ENCODE peak calls at places on chromosomes 16 and 17, in eight cellular contexts. T is body of pancreas, C is GM23338, R is dorsolateral prefrontal cortex, L is Calu3, K is RWPE1, Z is fibroblast of lung, W is heart left ventricle. Y is an unnamed sample.

GRCh38 chr17:47915667-47916242 is 19.7 kb downstream of the SP2 start:
- DNase-seq in T (no peak), C (no peak), R (no peak), L (no peak), K (no peak), Z (peak), W (peak), Y (no peak)

GRCh38 chr17:50289268-50289667 is 15.0 kb downstream of the TMEM92 start:
- DNase-seq in T (no peak), C (no peak), R (no peak), L (no peak), K (no peak), Z (peak), W (no peak), Y (no peak)

GRCh38 chr16:4850211-4850610 is 2.9 kb downstream of the UBN1 start:
- DNase-seq in T (no peak), C (no peak), R (no peak), L (no peak), K (no peak), Z (peak), W (no peak), Y (no peak)

GRCh38 chr16:88700636-88701482 is 5.3 kb downstream of the RNF166 start:
- DNase-seq in T (peak), C (no peak), R (peak), L (no peak), K (no peak), Z (peak), W (peak), Y (no peak)

GRCh38 chr17:64216030-64216384 is 47.1 kb downstream of the TEX2 start:
- DNase-seq in T (no peak), C (no peak), R (no peak), L (no peak), K (no peak), Z (peak), W (no peak), Y (no peak)

GRCh38 chr16:56671706-56672105 is 2.1 kb downstream of the MT1H start:
- DNase-seq in T (no peak), C (no peak), R (no peak), L (no peak), K (no peak), Z (no peak), W (no peak), Y (no peak)

GRCh38 chr17:1972429-1973160 is 52.5 kb downstream of the RTN4RL1 start:
- DNase-seq in T (no peak), C (no peak), R (no peak), L (no peak), K (no peak), Z (no peak), W (no peak), Y (peak)

GRCh38 chr17:28968269-28968913 is 17.1 kb upstream of the PHF12 start:
- DNase-seq in T (no peak), C (peak), R (no peak), L (no peak), K (no peak), Z (peak), W (peak), Y (no peak)

GRCh38 chr16:2035431-2036199 is 8.9 kb downstream of the NHERF2 start:
- DNase-seq in T (peak), C (no peak), R (no peak), L (no peak), K (no peak), Z (peak), W (peak), Y (no peak)

GRCh38 chr16:89031715-89032659 is 55.0 kb upstream of the CBFA2T3 start:
- DNase-seq in T (peak), C (no peak), R (peak), L (peak), K (no peak), Z (no peak), W (no peak), Y (no peak)

GRCh38 chr16:11383481-11384183 is 38.4 kb downstream of the RMI2 start:
- DNase-seq in T (no peak), C (no peak), R (no peak), L (no peak), K (no peak), Z (no peak), W (no peak), Y (peak)

GRCh38 chr17:3983945-3984484 is 19.8 kb upstream of the ATP2A3 start:
- DNase-seq in T (no peak), C (peak), R (no peak), L (no peak), K (no peak), Z (peak), W (peak), Y (no peak)

GRCh38 chr16:913817-914440 is 56.9 kb downstream of the LMF1 start:
- DNase-seq in T (no peak), C (no peak), R (no peak), L (no peak), K (no peak), Z (no peak), W (no peak), Y (no peak)

GRCh38 chr17:73686126-73686525 is 41.9 kb upstream of the SDK2 start:
- DNase-seq in T (no peak), C (peak), R (no peak), L (no peak), K (no peak), Z (no peak), W (no peak), Y (no peak)

GRCh38 chr16:84751947-84752346 is 52.1 kb downstream of the USP10 start:
- DNase-seq in T (no peak), C (no peak), R (no peak), L (no peak), K (no peak), Z (no peak), W (no peak), Y (no peak)

GRCh38 chr17:8800656-8801055 is 1.5 kb upstream of the MFSD6L start:
- DNase-seq in T (no peak), C (no peak), R (no peak), L (no peak), K (no peak), Z (no peak), W (no peak), Y (no peak)

GRCh38 chr16:88570691-88571092 is 489 bp downstream of the ZC3H18 start:
- DNase-seq in T (no peak), C (peak), R (peak), L (no peak), K (peak), Z (peak), W (no peak), Y (no peak)

GRCh38 chr16:16905850-16906249 is 526.9 kb downstream of the NPIPA7 start:
- DNase-seq in T (no peak), C (no peak), R (no peak), L (no peak), K (no peak), Z (no peak), W (no peak), Y (no peak)

GRCh38 chr17:45702666-45703266 is 81.4 kb upstream of the CRHR1 start:
- DNase-seq in T (no peak), C (peak), R (no peak), L (peak), K (peak), Z (peak), W (no peak), Y (no peak)

GRCh38 chr16:47358816-47359215 is 102.0 kb downstream of the ITFG1 start:
- DNase-seq in T (no peak), C (no peak), R (no peak), L (no peak), K (peak), Z (peak), W (no peak), Y (no peak)

GRCh38 chr17:34025179-34025551 is 229.9 kb upstream of the CCL2 start:
- DNase-seq in T (no peak), C (no peak), R (no peak), L (no peak), K (no peak), Z (no peak), W (no peak), Y (no peak)

GRCh38 chr16:4682084-4682581 is 11.2 kb upstream of the NUDT16L1 start:
- DNase-seq in T (no peak), C (no peak), R (no peak), L (no peak), K (no peak), Z (no peak), W (no peak), Y (no peak)

GRCh38 chr16:77324727-77325126 is 110.1 kb downstream of the ADAMTS18 start:
- DNase-seq in T (no peak), C (no peak), R (no peak), L (no peak), K (no peak), Z (no peak), W (no peak), Y (no peak)

GRCh38 chr17:6347776-6348175 is 87.1 kb downstream of the AIPL1 start:
- DNase-seq in T (no peak), C (no peak), R (no peak), L (no peak), K (no peak), Z (no peak), W (no peak), Y (no peak)

GRCh38 chr16:81647527-81647926 is 131.6 kb upstream of the PLCG2 start:
- DNase-seq in T (no peak), C (peak), R (no peak), L (no peak), K (peak), Z (peak), W (no peak), Y (no peak)

GRCh38 chr17:41446806-41447205 is 6.0 kb upstream of the KRT38 start:
- DNase-seq in T (no peak), C (no peak), R (no peak), L (no peak), K (no peak), Z (peak), W (no peak), Y (no peak)

GRCh38 chr17:75872434-75873351 is 5.7 kb downstream of the TRIM47 start:
- DNase-seq in T (peak), C (peak), R (no peak), L (peak), K (peak), Z (peak), W (peak), Y (no peak)

GRCh38 chr17:50560931-50561750 is 626 bp downstream of the CACNA1G start:
- DNase-seq in T (no peak), C (peak), R (no peak), L (no peak), K (no peak), Z (no peak), W (no peak), Y (no peak)

GRCh38 chr16:50301626-50302471 is 35.5 kb downstream of the ADCY7 start:
- DNase-seq in T (no peak), C (no peak), R (peak), L (no peak), K (peak), Z (peak), W (peak), Y (no peak)

GRCh38 chr16:19524866-19525723 is 1.4 kb downstream of the CCP110 start:
- DNase-seq in T (no peak), C (peak), R (no peak), L (no peak), K (peak), Z (peak), W (no peak), Y (no peak)

GRCh38 chr17:6104956-6105355 is 34.8 kb downstream of the WSCD1 start:
- DNase-seq in T (no peak), C (no peak), R (no peak), L (no peak), K (no peak), Z (no peak), W (no peak), Y (no peak)

GRCh38 chr17:4156750-4157381 is 13.9 kb downstream of the CYB5D2 start:
- DNase-seq in T (no peak), C (peak), R (no peak), L (no peak), K (no peak), Z (no peak), W (no peak), Y (peak)

GRCh38 chr17:77167472-77168306 is 26.9 kb downstream of the SEC14L1 start:
- DNase-seq in T (no peak), C (no peak), R (no peak), L (no peak), K (no peak), Z (no peak), W (no peak), Y (no peak)

GRCh38 chr17:66967867-66968543 is 3.5 kb downstream of the CACNG4 start:
- DNase-seq in T (no peak), C (no peak), R (no peak), L (no peak), K (no peak), Z (no peak), W (no peak), Y (no peak)

GRCh38 chr17:15321556-15322250 is 19.7 kb downstream of the TEKT3 start:
- DNase-seq in T (no peak), C (no peak), R (no peak), L (no peak), K (no peak), Z (peak), W (no peak), Y (no peak)

GRCh38 chr17:34201225-34201624 is 53.9 kb upstream of the CCL2 start:
- DNase-seq in T (no peak), C (no peak), R (no peak), L (no peak), K (no peak), Z (no peak), W (no peak), Y (no peak)

GRCh38 chr17:17424552-17424951 is 52.2 kb upstream of the MED9 start:
- DNase-seq in T (no peak), C (no peak), R (no peak), L (no peak), K (no peak), Z (no peak), W (no peak), Y (no peak)

GRCh38 chr16:30184430-30185140 is 1.2 kb downstream of the CORO1A start:
- DNase-seq in T (peak), C (peak), R (peak), L (no peak), K (no peak), Z (no peak), W (peak), Y (peak)

GRCh38 chr16:20851601-20852000 is 45.3 kb downstream of the REXO5 start:
- DNase-seq in T (peak), C (no peak), R (peak), L (peak), K (peak), Z (peak), W (peak), Y (no peak)

GRCh38 chr17:70767102-70767701 is 597.9 kb downstream of the KCNJ2 start:
- DNase-seq in T (no peak), C (peak), R (no peak), L (peak), K (peak), Z (peak), W (no peak), Y (no peak)

GRCh38 chr16:69120096-69120664 is 12.2 kb downstream of the CHTF8 start:
- DNase-seq in T (no peak), C (no peak), R (no peak), L (no peak), K (no peak), Z (no peak), W (no peak), Y (no peak)

GRCh38 chr16:69119536-69119935 is 12.9 kb downstream of the CHTF8 start:
- DNase-seq in T (no peak), C (no peak), R (no peak), L (no peak), K (no peak), Z (no peak), W (no peak), Y (no peak)

GRCh38 chr16:69127966-69128510 is 4.3 kb downstream of the CHTF8 start:
- DNase-seq in T (no peak), C (no peak), R (no peak), L (no peak), K (no peak), Z (no peak), W (no peak), Y (no peak)

GRCh38 chr16:69126221-69126620 is 6.2 kb downstream of the CHTF8 start:
- DNase-seq in T (no peak), C (no peak), R (no peak), L (no peak), K (no peak), Z (no peak), W (no peak), Y (no peak)

GRCh38 chr16:69123894-69124293 is 8.5 kb downstream of the CHTF8 start:
- DNase-seq in T (peak), C (peak), R (no peak), L (peak), K (peak), Z (peak), W (no peak), Y (peak)
- TF ChIP-seq CTCF in T (peak), C (peak), R (peak), L (peak), K (peak), Z (peak), W (peak), Y (peak)

DNA sequence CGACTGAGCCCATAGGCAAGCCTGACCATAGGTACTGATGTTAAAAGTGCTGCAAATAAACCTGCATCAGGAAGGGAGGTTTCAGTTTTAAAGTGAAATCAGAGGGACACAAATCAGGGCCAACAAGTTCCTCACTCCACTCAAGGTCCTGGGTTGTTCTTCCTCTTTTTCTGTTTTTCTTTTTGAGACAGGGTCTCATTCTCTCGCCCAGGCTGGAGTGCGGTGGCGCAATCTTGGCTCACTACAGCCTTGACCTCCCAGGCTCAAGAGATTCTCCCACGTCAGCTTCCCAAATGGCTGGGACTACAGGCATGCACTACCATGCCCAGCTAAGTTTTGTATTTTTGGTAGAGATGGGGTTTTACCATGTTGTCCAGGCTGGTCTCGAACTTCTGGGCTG is 20.4 kb downstream of the WDR45B start:
- DNase-seq in T (peak), C (no peak), R (no peak), L (no peak), K (no peak), Z (no peak), W (no peak), Y (no peak)
- TF ChIP-seq CTCF in T (no peak), C (no peak), R (no peak), L (no peak), K (no peak), Z (no peak), W (no peak), Y (no peak)

GRCh38 chr16:14374451-14375131 is 255.5 kb downstream of the PARN start:
- DNase-seq in T (no peak), C (no peak), R (no peak), L (no peak), K (no peak), Z (no peak), W (no peak), Y (no peak)

GRCh38 chr16:14375132-14375491 is 254.9 kb downstream of the PARN start:
- DNase-seq in T (no peak), C (no peak), R (no peak), L (no peak), K (no peak), Z (peak), W (no peak), Y (no peak)

GRCh38 chr16:14377326-14377725 is 252.7 kb downstream of the PARN start:
- DNase-seq in T (no peak), C (no peak), R (no peak), L (no peak), K (no peak), Z (peak), W (no peak), Y (no peak)

GRCh38 chr16:14378131-14378551 is 251.9 kb downstream of the PARN start:
- DNase-seq in T (no peak), C (no peak), R (no peak), L (peak), K (peak), Z (peak), W (no peak), Y (no peak)

DNA sequence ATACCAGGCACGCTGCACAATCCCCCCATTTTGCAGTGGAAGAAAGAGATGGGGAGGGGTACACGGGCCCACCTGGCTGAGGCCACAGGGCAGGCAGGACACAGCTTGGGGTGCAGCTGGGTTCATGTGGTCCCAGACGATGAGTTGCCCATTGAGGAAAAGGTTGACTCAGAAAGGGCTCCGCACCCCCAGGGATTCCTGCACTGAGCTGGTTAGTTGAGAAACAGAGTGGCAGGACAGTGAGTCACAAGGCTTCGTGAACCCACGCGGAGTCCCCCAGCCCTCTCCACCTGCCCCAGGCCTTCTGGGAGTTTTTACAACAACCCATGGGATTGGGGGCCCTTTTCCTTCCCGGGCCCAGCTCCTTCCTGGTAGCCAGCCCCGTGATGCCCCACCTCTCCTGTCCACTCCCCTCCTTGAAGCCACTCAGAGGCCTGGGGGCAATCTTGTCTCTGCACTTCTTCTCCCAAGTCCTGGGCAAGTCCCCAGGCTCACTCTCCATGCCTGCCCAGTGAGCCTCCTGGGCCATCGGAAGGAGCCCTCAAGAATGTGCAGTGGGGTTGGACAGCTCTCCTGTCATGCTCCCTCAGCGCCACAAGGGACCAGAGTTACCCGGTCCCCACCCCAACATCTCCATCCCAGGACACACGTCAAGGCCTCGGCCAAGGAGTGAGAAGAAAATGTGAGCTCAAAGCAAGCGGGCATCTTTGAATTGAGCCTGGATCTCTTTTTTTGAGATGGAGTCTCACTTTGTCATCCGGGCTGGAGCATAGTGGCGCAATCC is 251.2 kb downstream of the PARN start:
- DNase-seq in T (no peak), C (no peak), R (no peak), L (no peak), K (peak), Z (peak), W (no peak), Y (no peak)
- TF ChIP-seq CTCF in T (no peak), C (no peak), R (no peak), L (no peak), K (no peak), Z (no peak), W (no peak), Y (no peak)

DNA sequence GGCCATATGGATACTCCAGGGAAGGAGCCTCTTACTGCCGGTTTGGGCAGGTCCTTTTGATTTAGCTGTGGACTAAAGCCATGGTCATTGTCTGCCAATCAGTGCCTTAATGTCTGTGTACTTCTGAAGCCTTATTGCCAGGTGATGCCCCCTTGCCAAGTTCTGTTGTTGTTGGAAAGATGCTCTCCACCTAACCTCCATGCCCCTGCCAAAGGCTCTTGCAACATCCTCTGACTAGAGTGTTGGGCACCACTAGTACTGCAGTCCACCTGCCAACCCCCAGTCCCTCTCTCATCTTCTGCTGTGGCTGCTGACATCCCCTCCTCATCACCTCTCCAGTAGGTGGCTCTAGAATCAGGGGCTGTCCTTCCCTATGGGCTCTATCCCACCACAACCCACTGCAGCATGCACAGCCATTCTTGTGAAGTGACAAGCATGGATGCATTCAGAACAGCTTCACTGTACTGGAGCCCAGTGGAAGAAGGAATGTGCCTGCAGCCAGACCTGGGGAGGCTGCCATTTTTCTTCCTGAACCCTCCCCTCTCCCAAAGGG is 375.3 kb upstream of the CDH5 start:
- DNase-seq in T (no peak), C (peak), R (no peak), L (no peak), K (no peak), Z (no peak), W (no peak), Y (no peak)
- TF ChIP-seq CTCF in T (no peak), C (peak), R (no peak), L (no peak), K (no peak), Z (no peak), W (no peak), Y (no peak)

DNA sequence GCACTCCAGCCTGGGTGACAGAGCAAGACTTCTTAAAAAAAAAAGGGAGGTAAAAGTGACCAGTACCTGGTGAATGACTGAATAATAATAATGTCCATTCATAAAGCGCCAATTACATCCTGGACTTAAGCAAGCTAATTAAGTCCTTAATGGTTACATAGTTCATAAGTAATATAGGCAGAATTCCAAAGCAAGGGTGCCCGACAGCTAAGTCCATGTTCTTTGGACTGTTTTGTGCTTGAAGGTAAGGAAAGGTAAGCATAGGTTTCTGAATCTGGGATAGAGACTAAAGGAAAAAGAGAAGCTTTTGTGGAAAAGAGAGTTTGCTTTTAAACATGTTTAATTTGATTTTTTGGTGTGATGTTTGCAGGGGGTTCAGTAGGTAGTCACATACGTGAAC is 9.8 kb downstream of the POLR2A start:
- DNase-seq in T (no peak), C (no peak), R (no peak), L (no peak), K (no peak), Z (no peak), W (no peak), Y (no peak)
- TF ChIP-seq CTCF in T (no peak), C (no peak), R (no peak), L (no peak), K (no peak), Z (no peak), W (no peak), Y (no peak)